ENCODE peak calls at places on chromosomes 1 and 21, in six cellular contexts. One of them, this sample, is unnamed.
A peak's percentile ranks its signal among the peaks of the same experiment; 100 is the strongest.

GRCh38 chr1:175132456-175132855 is 60.1 kb downstream of the KIAA0040 start:
- DNase-seq in T-helper 2 cell: no peak
- DNase-seq in GM06990: no peak
- DNase-seq in activated T-helper 1 cell treated with Interleukin-2 at 50 U/mL for 16 hours: no peak
- DNase-seq in RWPE1: no peak
- DNase-seq in activated naive CD4-positive, alpha-beta T cell: no peak
- DNase-seq in this sample: no peak

GRCh38 chr1:9720785-9721605 is 69.5 kb downstream of the PIK3CD start:
- DNase-seq in T-helper 2 cell: no peak
- DNase-seq in GM06990: no peak
- DNase-seq in activated T-helper 1 cell treated with Interleukin-2 at 50 U/mL for 16 hours: no peak
- DNase-seq in RWPE1: no peak
- DNase-seq in activated naive CD4-positive, alpha-beta T cell: no peak
- DNase-seq in this sample: no peak

GRCh38 chr1:29498126-29499100 is 262.1 kb downstream of the PTPRU start:
- DNase-seq in T-helper 2 cell: no peak
- DNase-seq in GM06990: no peak
- DNase-seq in activated T-helper 1 cell treated with Interleukin-2 at 50 U/mL for 16 hours: no peak
- DNase-seq in RWPE1: no peak
- DNase-seq in activated naive CD4-positive, alpha-beta T cell: no peak
- DNase-seq in this sample: no peak

GRCh38 chr1:93844262-93845045 is 34.6 kb downstream of the DNTTIP2 start:
- DNase-seq in T-helper 2 cell: no peak
- DNase-seq in GM06990: peak; percentile 30
- DNase-seq in activated T-helper 1 cell treated with Interleukin-2 at 50 U/mL for 16 hours: no peak
- DNase-seq in RWPE1: peak; percentile 73
- DNase-seq in activated naive CD4-positive, alpha-beta T cell: no peak
- DNase-seq in this sample: peak; percentile 54

GRCh38 chr1:10497109-10497508 is 22.4 kb downstream of the PEX14 start:
- DNase-seq in T-helper 2 cell: no peak
- DNase-seq in GM06990: no peak
- DNase-seq in activated T-helper 1 cell treated with Interleukin-2 at 50 U/mL for 16 hours: no peak
- DNase-seq in RWPE1: no peak
- DNase-seq in activated naive CD4-positive, alpha-beta T cell: no peak
- DNase-seq in this sample: no peak

GRCh38 chr1:233819042-233819441 is 85.4 kb upstream of the SLC35F3 start:
- DNase-seq in T-helper 2 cell: no peak
- DNase-seq in GM06990: no peak
- DNase-seq in activated T-helper 1 cell treated with Interleukin-2 at 50 U/mL for 16 hours: no peak
- DNase-seq in RWPE1: no peak
- DNase-seq in activated naive CD4-positive, alpha-beta T cell: no peak
- DNase-seq in this sample: no peak

GRCh38 chr1:1437033-1437903 is 1.8 kb downstream of the VWA1 start:
- DNase-seq in T-helper 2 cell: no peak
- DNase-seq in GM06990: no peak
- DNase-seq in activated T-helper 1 cell treated with Interleukin-2 at 50 U/mL for 16 hours: no peak
- DNase-seq in RWPE1: no peak
- DNase-seq in activated naive CD4-positive, alpha-beta T cell: no peak
- DNase-seq in this sample: no peak

GRCh38 chr1:100786870-100787269 is 67.3 kb downstream of the VCAM1 start:
- DNase-seq in T-helper 2 cell: no peak
- DNase-seq in GM06990: no peak
- DNase-seq in activated T-helper 1 cell treated with Interleukin-2 at 50 U/mL for 16 hours: no peak
- DNase-seq in RWPE1: no peak
- DNase-seq in activated naive CD4-positive, alpha-beta T cell: no peak
- DNase-seq in this sample: no peak

GRCh38 chr1:16189003-16189402 is 23.4 kb downstream of the ARHGEF19 start:
- DNase-seq in T-helper 2 cell: no peak
- DNase-seq in GM06990: no peak
- DNase-seq in activated T-helper 1 cell treated with Interleukin-2 at 50 U/mL for 16 hours: no peak
- DNase-seq in RWPE1: peak; percentile 69
- DNase-seq in activated naive CD4-positive, alpha-beta T cell: no peak
- DNase-seq in this sample: peak; percentile 89

GRCh38 chr1:55640708-55641473 is 425.7 kb upstream of the USP24 start:
- DNase-seq in T-helper 2 cell: no peak
- DNase-seq in GM06990: no peak
- DNase-seq in activated T-helper 1 cell treated with Interleukin-2 at 50 U/mL for 16 hours: no peak
- DNase-seq in RWPE1: no peak
- DNase-seq in activated naive CD4-positive, alpha-beta T cell: no peak
- DNase-seq in this sample: no peak

GRCh38 chr21:37032293-37032692 is 25.8 kb downstream of the RIPPLY3 start:
- DNase-seq in T-helper 2 cell: no peak
- DNase-seq in GM06990: no peak
- DNase-seq in activated T-helper 1 cell treated with Interleukin-2 at 50 U/mL for 16 hours: no peak
- DNase-seq in RWPE1: no peak
- DNase-seq in activated naive CD4-positive, alpha-beta T cell: no peak
- DNase-seq in this sample: no peak

GRCh38 chr1:58999676-59000075 is 215.8 kb upstream of the JUN start:
- DNase-seq in T-helper 2 cell: no peak
- DNase-seq in GM06990: no peak
- DNase-seq in activated T-helper 1 cell treated with Interleukin-2 at 50 U/mL for 16 hours: no peak
- DNase-seq in RWPE1: no peak
- DNase-seq in activated naive CD4-positive, alpha-beta T cell: no peak
- DNase-seq in this sample: no peak

GRCh38 chr1:181059435-181059834 is 25.7 kb downstream of the MR1 start:
- DNase-seq in T-helper 2 cell: no peak
- DNase-seq in GM06990: no peak
- DNase-seq in activated T-helper 1 cell treated with Interleukin-2 at 50 U/mL for 16 hours: no peak
- DNase-seq in RWPE1: no peak
- DNase-seq in activated naive CD4-positive, alpha-beta T cell: no peak
- DNase-seq in this sample: no peak

GRCh38 chr21:17476006-17476405 is 36.8 kb upstream of the CXADR start:
- DNase-seq in T-helper 2 cell: no peak
- DNase-seq in GM06990: no peak
- DNase-seq in activated T-helper 1 cell treated with Interleukin-2 at 50 U/mL for 16 hours: no peak
- DNase-seq in RWPE1: no peak
- DNase-seq in activated naive CD4-positive, alpha-beta T cell: no peak
- DNase-seq in this sample: no peak

GRCh38 chr21:45299026-45299863 is 11.6 kb upstream of the POFUT2 start:
- DNase-seq in T-helper 2 cell: no peak
- DNase-seq in GM06990: no peak
- DNase-seq in activated T-helper 1 cell treated with Interleukin-2 at 50 U/mL for 16 hours: no peak
- DNase-seq in RWPE1: no peak
- DNase-seq in activated naive CD4-positive, alpha-beta T cell: no peak
- DNase-seq in this sample: no peak

GRCh38 chr1:116739371-116740007 is 14.7 kb upstream of the CD2 start:
- DNase-seq in T-helper 2 cell: no peak
- DNase-seq in GM06990: no peak
- DNase-seq in activated T-helper 1 cell treated with Interleukin-2 at 50 U/mL for 16 hours: no peak
- DNase-seq in RWPE1: no peak
- DNase-seq in activated naive CD4-positive, alpha-beta T cell: no peak
- DNase-seq in this sample: no peak

GRCh38 chr1:160704250-160704649 is 7.4 kb downstream of the CD48 start:
- DNase-seq in T-helper 2 cell: no peak
- DNase-seq in GM06990: no peak
- DNase-seq in activated T-helper 1 cell treated with Interleukin-2 at 50 U/mL for 16 hours: no peak
- DNase-seq in RWPE1: no peak
- DNase-seq in activated naive CD4-positive, alpha-beta T cell: no peak
- DNase-seq in this sample: no peak

GRCh38 chr1:180816132-180816531 is 96.6 kb upstream of the KIAA1614 start:
- DNase-seq in T-helper 2 cell: no peak
- DNase-seq in GM06990: no peak
- DNase-seq in activated T-helper 1 cell treated with Interleukin-2 at 50 U/mL for 16 hours: no peak
- DNase-seq in RWPE1: no peak
- DNase-seq in activated naive CD4-positive, alpha-beta T cell: no peak
- DNase-seq in this sample: no peak

GRCh38 chr1:27099154-27099903 is 55.6 kb downstream of the SLC9A1 start:
- DNase-seq in T-helper 2 cell: no peak
- DNase-seq in GM06990: peak; percentile 56
- DNase-seq in activated T-helper 1 cell treated with Interleukin-2 at 50 U/mL for 16 hours: no peak
- DNase-seq in RWPE1: peak; percentile 38
- DNase-seq in activated naive CD4-positive, alpha-beta T cell: no peak
- DNase-seq in this sample: peak; percentile 49

GRCh38 chr1:118504867-118505266 is 319.8 kb upstream of the SPAG17 start:
- DNase-seq in T-helper 2 cell: no peak
- DNase-seq in GM06990: no peak
- DNase-seq in activated T-helper 1 cell treated with Interleukin-2 at 50 U/mL for 16 hours: no peak
- DNase-seq in RWPE1: no peak
- DNase-seq in activated naive CD4-positive, alpha-beta T cell: no peak
- DNase-seq in this sample: no peak

GRCh38 chr1:67978988-67979516 is 71.4 kb downstream of the DIRAS3 start:
- DNase-seq in T-helper 2 cell: no peak
- DNase-seq in GM06990: no peak
- DNase-seq in activated T-helper 1 cell treated with Interleukin-2 at 50 U/mL for 16 hours: no peak
- DNase-seq in RWPE1: peak; percentile 54
- DNase-seq in activated naive CD4-positive, alpha-beta T cell: no peak
- DNase-seq in this sample: peak; percentile 51

GRCh38 chr21:27645285-27645684 is 678.4 kb upstream of the ADAMTS5 start:
- DNase-seq in T-helper 2 cell: no peak
- DNase-seq in GM06990: no peak
- DNase-seq in activated T-helper 1 cell treated with Interleukin-2 at 50 U/mL for 16 hours: no peak
- DNase-seq in RWPE1: no peak
- DNase-seq in activated naive CD4-positive, alpha-beta T cell: no peak
- DNase-seq in this sample: no peak